ENCODE peak calls at places on chromosomes 1 and 21, in four cellular contexts. H is DND-41, W is endothelial cell of umbilical vein, Y is hepatocyte. Z is an unnamed sample.
A peak's percentile ranks its signal among the peaks of the same experiment; 100 is the strongest.

GRCh38 chr1:207077470-207078377 is 10.9 kb upstream of the C4BPB start:
- DNase-seq in W (peak; percentile 85), Y (peak; percentile 81), H (peak; percentile 77), Z (peak; percentile 44)

GRCh38 chr1:240128361-240128760 is 36.7 kb downstream of the FMN2 start:
- DNase-seq in Y (no peak), H (no peak), W (no peak), Z (no peak)

GRCh38 chr1:59072017-59072947 is 224.6 kb upstream of the FGGY start:
- DNase-seq in H (peak; percentile 59), W (peak; percentile 80), Y (no peak), Z (no peak)

GRCh38 chr21:42807938-42808613 is 71.3 kb downstream of the WDR4 start:
- DNase-seq in Y (no peak), H (no peak), W (no peak), Z (no peak)

GRCh38 chr1:17673335-17674075 is 81.6 kb upstream of the ACTL8 start:
- DNase-seq in W (no peak), Y (no peak), H (no peak), Z (no peak)

GRCh38 chr1:74343191-74343590 is 108.0 kb downstream of the TNNI3K start:
- DNase-seq in W (no peak), H (no peak), Y (peak; percentile 78), Z (no peak)

GRCh38 chr1:215891266-215891665 is 324.2 kb downstream of the KCTD3 start:
- DNase-seq in Y (no peak), W (no peak), H (no peak), Z (no peak)

GRCh38 chr1:36981771-36982622 is 52.3 kb downstream of the GRIK3 start:
- DNase-seq in W (no peak), H (no peak), Y (no peak), Z (no peak)

GRCh38 chr1:17250601-17251000 is 1.7 kb downstream of the PADI3 start:
- DNase-seq in W (peak; percentile 45), Y (no peak), H (no peak), Z (no peak)

GRCh38 chr1:76284842-76285241 is 210.3 kb downstream of the ST6GALNAC3 start:
- DNase-seq in Y (no peak), H (no peak), W (peak; percentile 8), Z (no peak)

GRCh38 chr1:20061866-20062265 is 8.1 kb upstream of the PLA2G5 start:
- DNase-seq in H (no peak), W (no peak), Y (no peak), Z (no peak)

GRCh38 chr21:35563885-35564451 is 496.4 kb downstream of the SETD4 start:
- DNase-seq in Y (peak; percentile 59), H (no peak), W (no peak), Z (peak; percentile 97)

GRCh38 chr1:94799201-94799600 is 21.0 kb upstream of the SLC44A3 start:
- DNase-seq in H (no peak), Y (no peak), W (no peak), Z (peak; percentile 44)

GRCh38 chr1:219907772-219908070 is 20.6 kb downstream of the SLC30A10 start:
- DNase-seq in W (no peak), H (no peak), Y (no peak), Z (no peak)

GRCh38 chr1:151145158-151146071 is 1.0 kb downstream of the SEMA6C start:
- DNase-seq in Y (peak; percentile 44), W (peak; percentile 49), H (no peak), Z (no peak)

GRCh38 chr1:62437273-62437945 is 560 bp downstream of the USP1 start:
- DNase-seq in Y (peak; percentile 48), W (no peak), H (no peak), Z (no peak)

GRCh38 chr1:178232949-178233348 is 139.0 kb downstream of the RASAL2 start:
- DNase-seq in H (no peak), Y (no peak), W (no peak), Z (peak; percentile 46)

GRCh38 chr1:97849350-97850339 is 71.2 kb downstream of the DPYD start:
- DNase-seq in W (peak; percentile 93), H (no peak), Y (peak; percentile 12), Z (peak; percentile 86)

GRCh38 chr1:226628624-226629155 is 80.1 kb downstream of the STUM start:
- DNase-seq in W (no peak), H (no peak), Y (no peak), Z (no peak)

GRCh38 chr1:150320667-150320978 is 710 bp upstream of the PRPF3 start:
- DNase-seq in Y (no peak), H (no peak), W (peak; percentile 54), Z (no peak)

GRCh38 chr1:223248001-223248786 is 105.1 kb upstream of the TLR5 start:
- DNase-seq in W (no peak), H (no peak), Y (no peak), Z (no peak)

GRCh38 chr1:116067564-116067887 is 43.7 kb upstream of the MAB21L3 start:
- DNase-seq in W (no peak), Y (peak; percentile 13), H (no peak), Z (peak; percentile 56)

GRCh38 chr1:22613951-22614350 is 22.5 kb upstream of the C1QA start:
- DNase-seq in Y (no peak), H (no peak), W (no peak), Z (no peak)

GRCh38 chr1:184160236-184160635 is 108.7 kb downstream of the TSEN15 start:
- DNase-seq in Y (no peak), W (peak; percentile 9), H (no peak), Z (peak; percentile 83)

GRCh38 chr1:161440312-161440894 is 64.9 kb upstream of the FCGR2A start:
- DNase-seq in W (peak; percentile 51), Y (peak; percentile 78), H (no peak), Z (peak; percentile 33)

GRCh38 chr1:153796786-153797659 is 21.8 kb downstream of the SLC27A3 start:
- DNase-seq in Y (peak; percentile 88), W (peak; percentile 58), H (peak; percentile 82), Z (peak; percentile 28)

GRCh38 chr21:38295997-38296764 is 39.4 kb downstream of the KCNJ15 start:
- DNase-seq in W (peak; percentile 68), H (no peak), Y (no peak), Z (no peak)

GRCh38 chr1:241022366-241022765 is 334.6 kb downstream of the RGS7 start:
- DNase-seq in H (no peak), Y (no peak), W (no peak), Z (no peak)

GRCh38 chr1:15282810-15283474 is 35.9 kb downstream of the FHAD1 start:
- DNase-seq in Y (no peak), H (no peak), W (no peak), Z (no peak)

GRCh38 chr1:89941110-89941770 is 53.7 kb upstream of the ZNF326 start:
- DNase-seq in H (peak; percentile 21), W (no peak), Y (no peak), Z (no peak)

GRCh38 chr1:89936694-89937093 is 58.2 kb upstream of the ZNF326 start:
- DNase-seq in H (no peak), Y (no peak), W (no peak), Z (no peak)

GRCh38 chr1:89939693-89940438 is 55.0 kb upstream of the ZNF326 start:
- DNase-seq in W (no peak), H (no peak), Y (no peak), Z (no peak)

GRCh38 chr1:89939059-89939570 is 55.8 kb upstream of the ZNF326 start:
- DNase-seq in H (no peak), Y (no peak), W (no peak), Z (no peak)

DNA sequence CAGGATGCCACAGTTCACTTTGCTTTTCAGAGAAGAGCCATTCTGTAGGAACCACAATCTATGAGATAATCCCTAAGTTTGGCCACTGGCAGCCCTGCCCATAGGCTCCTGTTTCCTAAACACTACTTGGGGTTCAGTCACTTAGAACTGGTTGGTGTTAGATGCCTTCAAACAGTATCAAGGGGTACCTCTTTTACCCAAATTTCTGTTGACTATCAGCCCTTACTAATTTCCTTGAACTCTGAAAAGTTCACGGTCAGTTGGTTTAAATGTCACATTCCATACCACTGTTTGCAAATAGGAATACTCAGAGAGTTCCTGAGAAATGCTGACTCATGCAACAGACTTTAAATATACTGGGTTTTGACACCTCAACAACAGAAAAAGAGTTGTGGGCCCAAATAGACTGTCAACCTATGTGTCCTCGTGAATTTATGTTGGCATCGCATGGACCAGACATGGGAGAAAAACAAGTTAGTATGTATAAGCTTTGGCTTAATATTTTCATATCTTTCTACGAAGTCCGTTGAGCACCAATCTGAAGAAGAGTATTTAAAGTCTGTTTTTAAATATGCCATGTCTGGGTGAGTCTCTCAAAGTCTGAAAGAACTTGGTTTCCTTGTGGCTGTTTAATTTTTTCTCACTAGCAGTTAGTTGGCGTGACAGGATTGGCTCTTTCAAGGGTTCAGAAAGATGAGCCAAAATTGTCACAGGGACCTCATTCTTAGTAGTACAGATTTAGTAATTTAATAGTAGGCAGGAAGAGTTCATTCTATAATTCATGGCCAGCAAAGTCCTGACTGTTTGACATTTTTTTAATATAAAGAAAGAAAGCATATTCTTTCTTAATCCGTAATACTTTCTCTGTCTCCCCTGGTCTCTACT is 56.5 kb upstream of the ZNF326 start:
- DNase-seq in H (no peak), W (peak; percentile 6), Y (no peak), Z (peak; percentile 67)
- H3K27ac ChIP-seq in H (no peak overlapping the region), W (no peak overlapping the region), Y (peak overlapping the region; percentile 29), Z (no peak overlapping the region)

DNA sequence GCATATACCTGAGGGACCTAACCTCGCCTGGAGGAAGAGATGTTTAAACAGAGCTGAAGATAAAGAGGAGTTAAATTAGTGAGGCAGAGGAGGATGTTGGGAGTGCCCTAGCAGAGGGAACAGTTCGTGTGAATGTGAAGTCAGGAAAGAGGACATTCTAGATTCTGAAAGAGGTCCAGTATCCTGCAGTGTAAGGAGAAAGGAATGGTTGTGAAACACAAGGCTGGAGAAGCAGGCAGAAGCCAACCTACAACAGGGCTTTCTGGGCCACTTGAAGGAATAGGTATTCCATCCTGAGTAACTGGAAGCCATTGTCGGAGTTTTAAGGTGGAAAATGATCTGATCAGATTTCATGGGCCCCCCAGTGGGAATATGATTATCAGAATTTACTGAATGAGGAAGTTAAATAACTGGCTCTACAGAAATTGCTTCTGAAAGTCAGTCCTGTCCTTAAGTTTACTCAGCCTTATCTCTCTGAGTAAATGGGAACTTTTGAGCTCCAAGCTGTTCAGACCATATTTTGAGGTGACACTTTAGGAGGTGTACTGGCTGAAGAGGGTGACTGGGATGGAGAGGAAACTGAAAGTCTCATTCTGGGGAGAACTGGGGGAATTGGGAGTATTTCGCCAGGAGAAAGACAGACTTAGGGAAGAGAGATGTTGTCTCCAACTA is 24.4 kb upstream of the FAAH start:
- DNase-seq in H (no peak), Y (no peak), W (no peak), Z (no peak)
- TF ChIP-seq EZH2 in H (no peak), Y (no peak), W (no peak), Z (no peak)

DNA sequence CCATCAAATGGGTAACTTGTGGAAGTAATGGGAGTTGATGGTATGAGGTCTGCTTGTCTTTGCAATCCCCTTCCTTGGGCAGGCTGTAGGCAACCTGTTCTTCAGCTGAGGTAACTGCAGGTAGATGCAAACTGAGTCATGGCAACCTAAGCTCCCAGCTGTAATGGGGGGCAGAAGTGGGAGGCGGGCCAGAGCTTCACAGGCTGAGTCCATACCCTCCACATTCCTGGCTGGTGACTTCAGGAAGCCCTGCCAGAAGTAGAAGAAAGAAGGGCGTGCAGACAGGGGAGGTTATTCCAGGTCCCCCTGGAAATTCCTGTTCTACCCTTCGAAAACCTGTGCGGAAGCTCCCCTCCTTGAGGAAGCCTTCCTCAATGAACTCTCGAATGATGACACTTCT is 44.9 kb downstream of the ARHGEF11 start:
- DNase-seq in Y (no peak), H (no peak), W (peak; percentile 6), Z (peak; percentile 30)
- H4K20me1 ChIP-seq in Y (peaks cover 23% of the 10 kb centered on the region), H (no peaks in the 10 kb centered on the region), W (no peaks in the 10 kb centered on the region), Z (peaks cover 93% of the 10 kb centered on the region)

DNA sequence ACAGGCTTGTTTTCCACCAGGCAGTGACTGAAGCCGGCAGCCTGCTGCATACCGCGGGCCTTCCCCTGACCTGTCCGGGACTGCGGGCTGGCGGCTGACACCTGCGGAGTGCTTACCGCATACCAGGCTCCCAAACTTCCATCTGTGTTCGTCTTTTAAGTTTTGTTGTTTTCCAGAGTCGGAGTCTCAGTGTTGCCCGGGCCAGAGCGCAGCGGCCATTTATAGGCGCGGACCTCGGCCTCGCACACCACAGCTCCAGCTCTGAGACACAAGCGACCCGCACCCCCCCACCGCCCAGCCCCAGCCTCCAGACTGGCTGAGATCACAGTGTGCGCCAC is 1.4 kb upstream of the ADARB1 start:
- DNase-seq in H (no peak), W (no peak), Y (no peak), Z (no peak)
- H3K27ac ChIP-seq in H (no peak overlapping the region), W (no peak overlapping the region), Y (peak overlapping the region; percentile 98), Z (no peak overlapping the region)

Z was measured in astrocyte.